ENCODE peak calls at places on chromosomes 2 and 18, in five cellular contexts. W is GM12878, N is A549, L is K562, Y is HepG2. J is an unnamed sample.

GRCh38 chr2:48209214-48209885 is 303.1 kb upstream of the FBXO11 start:
- DNase-seq in W (no peak), N (no peak), L (no peak), Y (no peak), J (no peak)

GRCh38 chr2:105179469-105180372 is 61.8 kb upstream of the GPR45 start:
- DNase-seq in W (no peak), N (peak), L (peak), Y (peak), J (peak)

GRCh38 chr2:140577453-140577852 is 1553.4 kb downstream of the LRP1B start:
- DNase-seq in W (no peak), N (no peak), L (no peak), Y (no peak), J (no peak)

GRCh38 chr2:130375291-130376266 is 19.7 kb downstream of the PTPN18 start:
- DNase-seq in W (no peak), N (no peak), L (no peak), Y (no peak), J (no peak)

GRCh38 chr2:68730828-68731227 is 3.8 kb upstream of the ARHGAP25 start:
- DNase-seq in W (no peak), N (no peak), L (no peak), Y (no peak), J (no peak)

GRCh38 chr18:5546660-5547059 is 2.9 kb upstream of the EPB41L3 start:
- DNase-seq in W (no peak), N (no peak), L (no peak), Y (no peak), J (peak)

GRCh38 chr2:37560241-37560848 is 111.1 kb downstream of the CDC42EP3 start:
- DNase-seq in W (no peak), N (no peak), L (no peak), Y (no peak), J (no peak)

GRCh38 chr2:43877782-43878464 is 39.2 kb downstream of the ABCG8 start:
- DNase-seq in W (peak), N (peak), L (peak), Y (peak), J (peak)

GRCh38 chr2:23589739-23590138 is 204.8 kb downstream of the KLHL29 start:
- DNase-seq in W (no peak), N (no peak), L (no peak), Y (no peak), J (no peak)

GRCh38 chr2:100818606-100819364 is 1.2 kb upstream of the NPAS2 start:
- DNase-seq in W (no peak), N (peak), L (no peak), Y (peak), J (peak)

GRCh38 chr2:161418715-161419337 is 2.7 kb downstream of the TBR1 start:
- DNase-seq in W (no peak), N (no peak), L (no peak), Y (no peak), J (peak)

GRCh38 chr2:134127496-134127895 is 126.4 kb upstream of the MGAT5 start:
- DNase-seq in W (no peak), N (no peak), L (no peak), Y (no peak), J (no peak)

GRCh38 chr2:223580951-223581350 is 21.2 kb downstream of the SCG2 start:
- DNase-seq in W (no peak), N (peak), L (no peak), Y (no peak), J (no peak)

GRCh38 chr18:26091047-26091630 is 726 bp upstream of the SS18 start:
- DNase-seq in W (peak), N (peak), L (peak), Y (peak), J (peak)

GRCh38 chr2:64859208-64860161 is 129.7 kb upstream of the SLC1A4 start:
- DNase-seq in W (no peak), N (peak), L (peak), Y (no peak), J (peak)

GRCh38 chr2:214837466-214837865 is 28.0 kb upstream of the BARD1 start:
- DNase-seq in W (no peak), N (no peak), L (no peak), Y (no peak), J (peak)

GRCh38 chr2:8134105-8134903 is 547.6 kb upstream of the ID2 start:
- DNase-seq in W (no peak), N (no peak), L (no peak), Y (peak), J (no peak)

GRCh38 chr2:9613291-9613690 is 17.5 kb downstream of the YWHAQ start:
- DNase-seq in W (no peak), N (no peak), L (no peak), Y (no peak), J (no peak)

GRCh38 chr2:121471571-121472464 is 58.9 kb upstream of the RNU4ATAC start:
- DNase-seq in W (no peak), N (no peak), L (no peak), Y (no peak), J (peak)

GRCh38 chr2:69642709-69643601 is 584 bp downstream of the AAK1 start:
- DNase-seq in W (no peak), N (peak), L (peak), Y (peak), J (peak)

GRCh38 chr2:212665948-212666347 is 127.3 kb upstream of the ERBB4 start:
- DNase-seq in W (no peak), N (no peak), L (no peak), Y (no peak), J (no peak)

GRCh38 chr18:58887613-58887963 is 22.9 kb downstream of the ZNF532 start:
- DNase-seq in W (peak), N (no peak), L (no peak), Y (no peak), J (no peak)

GRCh38 chr2:71254776-71255175 is 27.9 kb upstream of the PAIP2B start:
- DNase-seq in W (no peak), N (no peak), L (no peak), Y (no peak), J (no peak)

GRCh38 chr2:216880509-216881184 is 20.8 kb upstream of the TNP1 start:
- DNase-seq in W (no peak), N (no peak), L (peak), Y (no peak), J (no peak)

GRCh38 chr2:211132586-211132985 is 576.2 kb downstream of the CPS1 start:
- DNase-seq in W (no peak), N (no peak), L (no peak), Y (no peak), J (no peak)

GRCh38 chr2:237532225-237532624 is 34.1 kb upstream of the PRLH start:
- DNase-seq in W (no peak), N (no peak), L (no peak), Y (no peak), J (no peak)

GRCh38 chr2:56449449-56449860 is 265.7 kb downstream of the CCDC85A start:
- DNase-seq in W (no peak), N (peak), L (no peak), Y (no peak), J (peak)

GRCh38 chr2:144325086-144325485 is 194.8 kb downstream of the ZEB2 start:
- DNase-seq in W (peak), N (no peak), L (no peak), Y (no peak), J (no peak)

GRCh38 chr2:19607931-19608762 is 249.7 kb upstream of the OSR1 start:
- DNase-seq in W (no peak), N (peak), L (no peak), Y (no peak), J (no peak)

GRCh38 chr2:100891911-100892642 is 72.1 kb downstream of the NPAS2 start:
- DNase-seq in W (no peak), N (no peak), L (peak), Y (peak), J (no peak)

GRCh38 chr18:39966275-39966674 is 1988.8 kb upstream of the PIK3C3 start:
- DNase-seq in W (no peak), N (no peak), L (no peak), Y (no peak), J (peak)

GRCh38 chr18:21914739-21915319 is 174.2 kb downstream of the MIB1 start:
- DNase-seq in W (no peak), N (peak), L (peak), Y (peak), J (peak)

GRCh38 chr18:1914489-1914888 is 656.8 kb downstream of the METTL4 start:
- DNase-seq in W (no peak), N (peak), L (no peak), Y (peak), J (peak)

GRCh38 chr18:25805323-25805722 is 285.1 kb downstream of the SS18 start:
- DNase-seq in W (no peak), N (no peak), L (no peak), Y (no peak), J (no peak)

GRCh38 chr2:150165988-150166965 is 321.2 kb downstream of the RND3 start:
- DNase-seq in W (no peak), N (peak), L (no peak), Y (peak), J (no peak)

GRCh38 chr18:41378628-41379027 is 576.4 kb upstream of the PIK3C3 start:
- DNase-seq in W (no peak), N (no peak), L (no peak), Y (no peak), J (peak)

GRCh38 chr2:96505231-96505889 is at the start of gene NEURL3:
- DNase-seq in W (no peak), N (peak), L (no peak), Y (peak), J (no peak)

GRCh38 chr18:13239557-13239956 is 21.0 kb downstream of the LDLRAD4 start:
- DNase-seq in W (no peak), N (no peak), L (no peak), Y (no peak), J (no peak)

GRCh38 chr18:61085751-61086150 is 247.5 kb upstream of the CDH20 start:
- DNase-seq in W (no peak), N (no peak), L (no peak), Y (no peak), J (no peak)

GRCh38 chr18:3792711-3793110 is 342.7 kb downstream of the TGIF1 start:
- DNase-seq in W (no peak), N (no peak), L (no peak), Y (no peak), J (no peak)

GRCh38 chr18:3791258-3791657 is 341.3 kb downstream of the TGIF1 start:
- DNase-seq in W (no peak), N (no peak), L (no peak), Y (no peak), J (no peak)

GRCh38 chr18:3790702-3791101 is 340.7 kb downstream of the TGIF1 start:
- DNase-seq in W (peak), N (no peak), L (no peak), Y (no peak), J (no peak)

GRCh38 chr18:3794537-3795348 is 344.8 kb downstream of the TGIF1 start:
- DNase-seq in W (no peak), N (no peak), L (no peak), Y (no peak), J (peak)

DNA sequence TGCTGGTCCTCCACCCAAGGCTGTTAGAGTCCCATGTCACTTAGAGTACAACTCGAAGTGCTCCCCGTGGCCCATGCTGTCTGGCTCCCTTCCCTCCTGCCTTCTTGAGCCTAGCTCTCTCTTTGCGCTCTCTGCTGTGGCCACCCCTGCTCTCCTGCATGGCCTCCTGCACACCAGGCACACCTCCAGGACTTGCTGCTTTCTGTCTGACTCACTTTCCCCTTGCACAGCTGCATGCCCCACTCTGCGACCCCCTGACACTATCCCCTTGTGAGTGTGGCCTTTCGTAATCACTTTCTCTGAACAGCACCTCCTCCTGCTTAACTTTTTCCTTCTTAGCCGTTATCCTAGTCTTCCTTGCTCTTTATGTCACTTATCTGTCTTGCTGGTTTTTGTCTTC is 343.6 kb downstream of the TGIF1 start:
- DNase-seq in W (no peak), N (no peak), L (no peak), Y (no peak), J (no peak)
- TF ChIP-seq JUNB in W (no peak), N (no peak), L (no peak), Y (no peak), J (no peak)

GRCh38 chr2:240856151-240856980 is 12.3 kb upstream of the AGXT start:
- DNase-seq in W (no peak), N (peak), L (peak), Y (peak), J (peak)
- TF ChIP-seq CTCF in W (peak), N (no peak), L (no peak), Y (peak), J (peak)

GRCh38 chr2:219718066-219718465 is 90.6 kb downstream of the SLC4A3 start:
- DNase-seq in W (no peak), N (no peak), L (no peak), Y (no peak), J (no peak)

GRCh38 chr2:219709261-219709867 is 81.9 kb downstream of the SLC4A3 start:
- DNase-seq in W (no peak), N (no peak), L (no peak), Y (no peak), J (no peak)

GRCh38 chr2:219707496-219708285 is 80.3 kb downstream of the SLC4A3 start:
- DNase-seq in W (no peak), N (no peak), L (no peak), Y (no peak), J (no peak)

GRCh38 chr2:219714681-219715080 is 87.3 kb downstream of the SLC4A3 start:
- DNase-seq in W (no peak), N (no peak), L (no peak), Y (no peak), J (no peak)

DNA sequence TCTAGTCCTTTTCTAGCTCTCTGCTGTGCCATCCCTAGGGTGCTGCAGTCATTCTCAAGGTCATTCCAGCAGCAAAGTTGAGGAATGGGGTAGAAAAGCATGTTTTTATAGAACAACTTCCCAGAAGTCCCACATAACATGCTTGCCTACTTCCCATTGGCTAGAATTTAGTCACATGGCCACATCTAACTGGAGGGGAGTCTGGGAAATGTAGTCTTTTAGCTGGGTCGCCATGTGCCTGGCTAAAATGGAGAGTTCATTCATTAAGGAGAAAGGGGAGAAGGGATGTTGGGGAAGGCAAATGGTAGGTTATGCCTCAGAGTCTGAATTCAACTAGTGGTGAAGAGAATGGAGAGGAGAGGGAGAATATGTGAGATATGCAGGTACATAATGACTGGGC is 85.7 kb downstream of the SLC4A3 start:
- DNase-seq in W (no peak), N (peak), L (peak), Y (peak), J (peak)
- TF ChIP-seq JUNB in W (no peak), N (no peak), L (no peak), Y (no peak), J (no peak)

GRCh38 chr2:36270758-36271157 is 84.8 kb upstream of the CRIM1 start:
- DNase-seq in W (no peak), N (no peak), L (no peak), Y (no peak), J (peak)
- TF ChIP-seq CTCF in W (no peak), N (no peak), L (no peak), Y (no peak), J (no peak)

DNA sequence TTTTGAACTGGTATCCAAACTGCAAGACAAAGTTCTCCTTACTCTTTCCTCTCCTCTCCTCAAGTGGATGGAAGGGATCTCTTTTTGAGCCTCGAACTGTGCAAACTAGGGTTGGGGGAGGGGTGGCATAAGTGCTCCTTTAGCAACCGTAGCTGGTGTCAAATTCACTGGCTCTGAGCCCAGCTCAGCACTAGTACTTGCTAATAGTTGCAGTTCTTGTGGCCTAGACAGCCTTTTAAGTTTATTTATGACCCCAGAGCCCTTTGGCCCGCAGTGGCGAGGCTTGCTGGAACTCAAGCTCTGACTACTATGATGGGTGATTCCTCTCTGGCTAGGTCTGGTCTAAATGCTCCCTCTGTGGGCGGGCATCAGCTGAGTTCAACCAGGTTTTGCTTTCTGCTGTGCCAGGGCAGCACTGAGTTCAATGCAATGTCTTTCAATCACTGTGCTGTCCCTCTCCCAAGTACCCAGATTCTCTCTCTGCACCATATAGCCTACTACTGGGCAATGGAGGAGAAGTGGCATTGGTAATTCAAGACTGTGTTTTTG is 528.4 kb upstream of the SYT4 start:
- DNase-seq in W (no peak), N (no peak), L (no peak), Y (no peak), J (no peak)
- TF ChIP-seq JUNB in W (no peak), N (no peak), L (no peak), Y (no peak), J (no peak)